ENCODE peak calls at places on chromosomes 5 and 9, in nine cellular contexts. One of them, this sample, is unnamed.

GRCh38 chr5:62029303-62029702 is 276.7 kb upstream of the KIF2A start:
- DNase-seq in DND-41: no peak
- DNase-seq in fibroblast of pulmonary artery: no peak
- DNase-seq in astrocyte of the spinal cord: no peak
- DNase-seq in adrenal gland: no peak
- DNase-seq in heart right ventricle: no peak
- DNase-seq in neural progenitor cell: no peak
- DNase-seq in suprapubic skin: no peak
- DNase-seq in GM06990: no peak
- DNase-seq in this sample: no peak

GRCh38 chr9:134950811-134951210 is 33.1 kb upstream of the FCN1 start:
- DNase-seq in DND-41: no peak
- DNase-seq in heart right ventricle: no peak
- DNase-seq in astrocyte of the spinal cord: no peak
- DNase-seq in GM06990: no peak
- DNase-seq in fibroblast of pulmonary artery: no peak
- DNase-seq in suprapubic skin: peak
- DNase-seq in adrenal gland: no peak
- DNase-seq in neural progenitor cell: no peak
- DNase-seq in this sample: no peak

GRCh38 chr9:112377087-112377486 is 2.8 kb upstream of the HSDL2 start:
- DNase-seq in DND-41: peak
- DNase-seq in suprapubic skin: no peak
- DNase-seq in heart right ventricle: no peak
- DNase-seq in fibroblast of pulmonary artery: no peak
- DNase-seq in neural progenitor cell: no peak
- DNase-seq in GM06990: no peak
- DNase-seq in adrenal gland: no peak
- DNase-seq in astrocyte of the spinal cord: no peak
- DNase-seq in this sample: no peak

GRCh38 chr9:118640836-118641557 is 728.2 kb downstream of the BRINP1 start:
- DNase-seq in suprapubic skin: no peak
- DNase-seq in neural progenitor cell: no peak
- DNase-seq in astrocyte of the spinal cord: peak
- DNase-seq in DND-41: no peak
- DNase-seq in adrenal gland: no peak
- DNase-seq in fibroblast of pulmonary artery: no peak
- DNase-seq in heart right ventricle: no peak
- DNase-seq in GM06990: no peak
- DNase-seq in this sample: no peak

GRCh38 chr5:9440517-9440916 is 105.4 kb downstream of the SEMA5A start:
- DNase-seq in neural progenitor cell: no peak
- DNase-seq in heart right ventricle: no peak
- DNase-seq in GM06990: no peak
- DNase-seq in astrocyte of the spinal cord: peak
- DNase-seq in adrenal gland: no peak
- DNase-seq in DND-41: no peak
- DNase-seq in suprapubic skin: no peak
- DNase-seq in fibroblast of pulmonary artery: peak
- DNase-seq in this sample: no peak

GRCh38 chr5:72171667-72172066 is 64.4 kb downstream of the MAP1B start:
- DNase-seq in fibroblast of pulmonary artery: peak
- DNase-seq in neural progenitor cell: no peak
- DNase-seq in heart right ventricle: no peak
- DNase-seq in DND-41: no peak
- DNase-seq in astrocyte of the spinal cord: no peak
- DNase-seq in adrenal gland: no peak
- DNase-seq in GM06990: no peak
- DNase-seq in suprapubic skin: no peak
- DNase-seq in this sample: peak

GRCh38 chr5:56259002-56259511 is 25.9 kb upstream of the ANKRD55 start:
- DNase-seq in GM06990: peak
- DNase-seq in DND-41: no peak
- DNase-seq in neural progenitor cell: no peak
- DNase-seq in heart right ventricle: no peak
- DNase-seq in fibroblast of pulmonary artery: peak
- DNase-seq in astrocyte of the spinal cord: peak
- DNase-seq in adrenal gland: no peak
- DNase-seq in suprapubic skin: no peak
- DNase-seq in this sample: peak

GRCh38 chr5:35671516-35671915 is 53.9 kb downstream of the SPEF2 start:
- DNase-seq in fibroblast of pulmonary artery: no peak
- DNase-seq in suprapubic skin: no peak
- DNase-seq in adrenal gland: no peak
- DNase-seq in heart right ventricle: no peak
- DNase-seq in astrocyte of the spinal cord: peak
- DNase-seq in neural progenitor cell: no peak
- DNase-seq in DND-41: no peak
- DNase-seq in GM06990: no peak
- DNase-seq in this sample: no peak

GRCh38 chr9:34591091-34591910 is 1.8 kb upstream of the CNTFR start:
- DNase-seq in DND-41: peak
- DNase-seq in neural progenitor cell: peak
- DNase-seq in adrenal gland: peak
- DNase-seq in heart right ventricle: peak
- DNase-seq in astrocyte of the spinal cord: peak
- DNase-seq in suprapubic skin: peak
- DNase-seq in GM06990: peak
- DNase-seq in fibroblast of pulmonary artery: peak
- DNase-seq in this sample: peak

GRCh38 chr5:136155769-136156168 is 23.1 kb downstream of the SMAD5 start:
- DNase-seq in neural progenitor cell: no peak
- DNase-seq in heart right ventricle: no peak
- DNase-seq in astrocyte of the spinal cord: no peak
- DNase-seq in adrenal gland: no peak
- DNase-seq in fibroblast of pulmonary artery: peak
- DNase-seq in GM06990: no peak
- DNase-seq in suprapubic skin: no peak
- DNase-seq in DND-41: no peak
- DNase-seq in this sample: no peak

GRCh38 chr5:55427157-55427556 is 107.6 kb downstream of the PLPP1 start:
- DNase-seq in GM06990: no peak
- DNase-seq in astrocyte of the spinal cord: peak
- DNase-seq in heart right ventricle: peak
- DNase-seq in neural progenitor cell: no peak
- DNase-seq in suprapubic skin: no peak
- DNase-seq in fibroblast of pulmonary artery: peak
- DNase-seq in adrenal gland: peak
- DNase-seq in DND-41: no peak
- DNase-seq in this sample: no peak

GRCh38 chr5:170357853-170358497 is 31.2 kb downstream of the KCNMB1 start:
- DNase-seq in neural progenitor cell: no peak
- DNase-seq in DND-41: no peak
- DNase-seq in fibroblast of pulmonary artery: no peak
- DNase-seq in GM06990: no peak
- DNase-seq in astrocyte of the spinal cord: no peak
- DNase-seq in adrenal gland: peak
- DNase-seq in suprapubic skin: peak
- DNase-seq in heart right ventricle: peak
- DNase-seq in this sample: no peak

GRCh38 chr5:107157811-107158210 is 512.9 kb downstream of the EFNA5 start:
- DNase-seq in suprapubic skin: no peak
- DNase-seq in astrocyte of the spinal cord: no peak
- DNase-seq in neural progenitor cell: peak
- DNase-seq in heart right ventricle: no peak
- DNase-seq in adrenal gland: no peak
- DNase-seq in GM06990: no peak
- DNase-seq in fibroblast of pulmonary artery: no peak
- DNase-seq in DND-41: no peak
- DNase-seq in this sample: no peak

GRCh38 chr5:73751254-73751914 is 125.4 kb downstream of the ARHGEF28 start:
- DNase-seq in heart right ventricle: no peak
- DNase-seq in DND-41: no peak
- DNase-seq in neural progenitor cell: no peak
- DNase-seq in GM06990: peak
- DNase-seq in adrenal gland: no peak
- DNase-seq in fibroblast of pulmonary artery: no peak
- DNase-seq in astrocyte of the spinal cord: no peak
- DNase-seq in suprapubic skin: no peak
- DNase-seq in this sample: peak
- TF ChIP-seq CTCF in heart right ventricle: no peak
- TF ChIP-seq CTCF in DND-41: no peak
- TF ChIP-seq CTCF in neural progenitor cell: no peak
- TF ChIP-seq CTCF in GM06990: no peak
- TF ChIP-seq CTCF in adrenal gland: no peak
- TF ChIP-seq CTCF in fibroblast of pulmonary artery: no peak
- TF ChIP-seq CTCF in astrocyte of the spinal cord: no peak
- TF ChIP-seq CTCF in suprapubic skin: no peak
- TF ChIP-seq CTCF in this sample: no peak

DNA sequence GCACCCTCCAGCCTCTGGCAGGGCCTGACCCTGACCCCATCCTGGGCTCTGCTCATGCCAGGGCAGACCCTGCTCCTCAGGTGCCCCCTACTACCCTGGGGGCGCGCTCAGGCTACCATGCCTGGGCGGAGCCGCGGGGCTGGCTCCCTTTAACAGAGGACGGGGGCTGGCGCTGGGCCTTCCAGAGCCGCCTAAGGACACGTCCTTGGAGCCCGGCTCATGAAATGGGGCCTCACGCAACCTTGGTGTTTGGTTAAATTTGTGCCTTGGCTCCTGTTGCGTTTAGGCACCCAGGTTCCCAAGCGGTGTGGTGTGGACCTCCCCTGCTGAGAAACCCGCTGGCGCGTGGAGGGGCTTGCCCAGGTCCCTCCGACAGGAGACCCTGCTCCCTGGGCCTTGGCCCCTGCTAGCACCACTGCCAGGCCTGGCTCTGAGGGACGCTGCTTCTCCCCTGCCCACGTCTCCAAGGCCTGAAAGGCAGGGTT is 3.4 kb upstream of the EHMT1 start:
- DNase-seq in DND-41: no peak
- DNase-seq in adrenal gland: peak
- DNase-seq in suprapubic skin: no peak
- DNase-seq in astrocyte of the spinal cord: no peak
- DNase-seq in fibroblast of pulmonary artery: no peak
- DNase-seq in neural progenitor cell: no peak
- DNase-seq in heart right ventricle: no peak
- DNase-seq in GM06990: no peak
- DNase-seq in this sample: no peak
- H3K4me3 ChIP-seq in DND-41: no peak
- H3K4me3 ChIP-seq in adrenal gland: no peak
- H3K4me3 ChIP-seq in suprapubic skin: no peak
- H3K4me3 ChIP-seq in astrocyte of the spinal cord: no peak
- H3K4me3 ChIP-seq in fibroblast of pulmonary artery: no peak
- H3K4me3 ChIP-seq in neural progenitor cell: no peak
- H3K4me3 ChIP-seq in heart right ventricle: no peak
- H3K4me3 ChIP-seq in GM06990: no peak
- H3K4me3 ChIP-seq in this sample: no peak

GRCh38 chr5:168291281-168291960 is at the start of gene WWC1:
- DNase-seq in astrocyte of the spinal cord: no peak
- DNase-seq in DND-41: no peak
- DNase-seq in fibroblast of pulmonary artery: no peak
- DNase-seq in heart right ventricle: no peak
- DNase-seq in suprapubic skin: peak
- DNase-seq in adrenal gland: no peak
- DNase-seq in GM06990: peak
- DNase-seq in neural progenitor cell: peak
- DNase-seq in this sample: peak

GRCh38 chr5:168292783-168293696 is 1.6 kb downstream of the WWC1 start:
- DNase-seq in DND-41: no peak
- DNase-seq in heart right ventricle: no peak
- DNase-seq in astrocyte of the spinal cord: no peak
- DNase-seq in GM06990: no peak
- DNase-seq in fibroblast of pulmonary artery: no peak
- DNase-seq in suprapubic skin: no peak
- DNase-seq in adrenal gland: no peak
- DNase-seq in neural progenitor cell: no peak
- DNase-seq in this sample: no peak

GRCh38 chr5:168290902-168291280 is 554 bp upstream of the WWC1 start:
- DNase-seq in astrocyte of the spinal cord: no peak
- DNase-seq in suprapubic skin: no peak
- DNase-seq in heart right ventricle: no peak
- DNase-seq in DND-41: no peak
- DNase-seq in adrenal gland: no peak
- DNase-seq in neural progenitor cell: no peak
- DNase-seq in fibroblast of pulmonary artery: no peak
- DNase-seq in GM06990: no peak
- DNase-seq in this sample: no peak

GRCh38 chr5:168295574-168296201 is 4.2 kb downstream of the WWC1 start:
- DNase-seq in GM06990: no peak
- DNase-seq in astrocyte of the spinal cord: peak
- DNase-seq in fibroblast of pulmonary artery: peak
- DNase-seq in heart right ventricle: no peak
- DNase-seq in adrenal gland: no peak
- DNase-seq in suprapubic skin: no peak
- DNase-seq in DND-41: no peak
- DNase-seq in neural progenitor cell: peak
- DNase-seq in this sample: no peak

DNA sequence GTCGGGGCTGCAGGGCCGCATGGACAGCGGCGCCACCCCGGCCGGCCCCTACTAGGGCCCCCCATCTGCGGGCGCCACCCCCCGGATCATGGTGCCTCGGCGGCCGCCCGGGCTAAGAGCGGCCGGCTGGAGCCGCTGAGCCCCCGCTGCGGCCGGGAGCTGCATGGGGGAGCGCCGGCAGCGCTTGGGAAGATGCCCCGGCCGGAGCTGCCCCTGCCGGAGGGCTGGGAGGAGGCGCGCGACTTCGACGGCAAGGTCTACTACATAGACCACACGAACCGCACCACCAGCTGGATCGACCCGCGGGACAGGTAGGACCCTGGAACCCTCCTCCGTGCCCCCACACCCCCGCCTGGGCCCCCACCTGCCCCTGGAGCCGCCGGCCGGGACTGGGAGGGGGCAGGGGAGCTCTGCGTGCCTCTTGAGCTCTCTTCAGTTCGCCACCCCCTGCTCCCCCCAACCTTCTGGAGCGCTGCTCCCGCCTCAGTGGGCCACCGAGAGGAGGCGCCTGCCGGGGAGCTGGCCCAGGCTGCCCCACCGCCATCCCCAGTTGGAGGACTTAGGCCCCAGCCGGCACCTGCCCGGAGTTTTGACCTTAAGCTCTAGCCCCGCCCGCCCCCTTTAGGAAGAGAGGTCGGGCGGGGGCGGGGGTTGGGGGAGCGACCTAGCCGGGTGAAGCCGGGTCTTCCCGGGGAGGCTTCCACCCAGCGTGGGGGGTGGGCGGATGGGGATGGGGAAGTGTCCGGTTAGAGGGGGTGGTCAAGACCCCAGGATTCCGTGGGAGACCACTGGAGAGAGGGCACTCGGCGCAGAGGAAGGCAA is 727 bp downstream of the WWC1 start:
- DNase-seq in suprapubic skin: no peak
- DNase-seq in heart right ventricle: no peak
- DNase-seq in astrocyte of the spinal cord: no peak
- DNase-seq in adrenal gland: no peak
- DNase-seq in DND-41: no peak
- DNase-seq in fibroblast of pulmonary artery: no peak
- DNase-seq in GM06990: peak
- DNase-seq in neural progenitor cell: peak
- DNase-seq in this sample: peak
- TF ChIP-seq CTCF in suprapubic skin: no peak
- TF ChIP-seq CTCF in heart right ventricle: no peak
- TF ChIP-seq CTCF in astrocyte of the spinal cord: peak
- TF ChIP-seq CTCF in adrenal gland: no peak
- TF ChIP-seq CTCF in DND-41: no peak
- TF ChIP-seq CTCF in fibroblast of pulmonary artery: no peak
- TF ChIP-seq CTCF in GM06990: peak
- TF ChIP-seq CTCF in neural progenitor cell: peak
- TF ChIP-seq CTCF in this sample: peak

DNA sequence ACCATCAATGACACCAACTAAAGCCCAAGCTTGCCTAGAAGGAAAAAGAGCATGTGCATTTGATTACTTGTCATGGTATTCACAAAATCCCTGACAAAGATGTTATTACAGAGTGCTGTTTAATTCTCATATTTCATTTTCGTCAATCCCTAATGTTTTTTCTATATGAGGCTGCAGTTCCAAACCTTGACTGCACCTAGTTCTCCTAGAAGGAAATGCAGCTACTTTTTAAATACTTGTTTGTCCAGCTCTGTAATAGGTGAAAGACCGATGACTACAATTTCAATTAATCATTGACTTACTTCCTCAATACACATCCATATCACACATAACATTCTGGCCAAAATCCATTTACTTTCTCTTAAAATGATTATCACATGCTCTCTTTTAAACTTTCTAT is 28.1 kb downstream of the CEMIP2 start:
- DNase-seq in GM06990: no peak
- DNase-seq in heart right ventricle: no peak
- DNase-seq in fibroblast of pulmonary artery: no peak
- DNase-seq in adrenal gland: no peak
- DNase-seq in astrocyte of the spinal cord: no peak
- DNase-seq in suprapubic skin: no peak
- DNase-seq in DND-41: no peak
- DNase-seq in neural progenitor cell: no peak
- DNase-seq in this sample: no peak
- H3K4me3 ChIP-seq in GM06990: no peak
- H3K4me3 ChIP-seq in heart right ventricle: no peak
- H3K4me3 ChIP-seq in fibroblast of pulmonary artery: no peak
- H3K4me3 ChIP-seq in adrenal gland: no peak
- H3K4me3 ChIP-seq in astrocyte of the spinal cord: no peak
- H3K4me3 ChIP-seq in suprapubic skin: no peak
- H3K4me3 ChIP-seq in DND-41: no peak
- H3K4me3 ChIP-seq in neural progenitor cell: no peak
- H3K4me3 ChIP-seq in this sample: no peak